ENCODE peak calls at places on chromosomes 4 and X, in seven cellular contexts. H is A549, F is heart left ventricle, D is stomach, Z is upper lobe of left lung, V is adrenal gland, B is NB4. I is an unnamed sample.

GRCh38 chr4:173135241-173135847 is 33.3 kb upstream of the GALNT7 start:
- DNase-seq in H (peak; percentile 2), F (no peak), D (no peak), Z (no peak), V (no peak), B (peak; percentile 7), I (no peak)

GRCh38 chrX:143580266-143580665 is 55.6 kb downstream of the SLITRK4 start:
- DNase-seq in H (no peak), F (no peak), D (no peak), Z (no peak), V (peak; percentile 82), B (peak; percentile 13), I (no peak)

GRCh38 chrX:3295731-3296130 is 50.7 kb downstream of the MXRA5 start:
- DNase-seq in H (peak; percentile 31), F (no peak), D (no peak), Z (no peak), V (peak; percentile 4), B (peak; percentile 8), I (no peak)

GRCh38 chr4:39539026-39539690 is 11.9 kb upstream of the UGDH start:
- DNase-seq in H (peak; percentile 62), F (no peak), D (peak; percentile 66), Z (no peak), V (no peak), B (no peak), I (no peak)

GRCh38 chr4:180852743-180853142 is 1390.5 kb upstream of the TENM3 start:
- DNase-seq in H (no peak), F (no peak), D (no peak), Z (no peak), V (peak; percentile 54), B (no peak), I (no peak)

GRCh38 chr4:5051692-5052423 is 578 bp downstream of the STK32B start:
- DNase-seq in H (peak; percentile 40), F (peak; percentile 25), D (peak; percentile 38), Z (peak; percentile 88), V (no peak), B (peak; percentile 33), I (peak; percentile 42)

GRCh38 chrX:117998171-117998570 is 118.4 kb downstream of the KLHL13 start:
- DNase-seq in H (no peak), F (no peak), D (no peak), Z (no peak), V (no peak), B (no peak), I (no peak)

GRCh38 chr4:115969756-115970155 is 856.3 kb upstream of the NDST4 start:
- DNase-seq in H (peak; percentile 0), F (no peak), D (no peak), Z (no peak), V (no peak), B (no peak), I (no peak)

GRCh38 chrX:70481871-70482270 is 37.2 kb downstream of the DLG3 start:
- DNase-seq in H (no peak), F (no peak), D (no peak), Z (no peak), V (no peak), B (no peak), I (no peak)

GRCh38 chrX:35919536-35920309 is at the start of gene CFAP47:
- DNase-seq in H (peak; percentile 36), F (no peak), D (peak; percentile 30), Z (peak; percentile 2), V (peak; percentile 1), B (no peak), I (no peak)

GRCh38 chr4:46081674-46082073 is 42.2 kb downstream of the GABRG1 start:
- DNase-seq in H (no peak), F (no peak), D (no peak), Z (no peak), V (no peak), B (no peak), I (no peak)

GRCh38 chr4:133584714-133585113 is 435.6 kb downstream of the PCDH10 start:
- DNase-seq in H (peak; percentile 7), F (no peak), D (no peak), Z (no peak), V (no peak), B (no peak), I (no peak)

GRCh38 chr4:77699731-77700210 is 94.2 kb downstream of the CXCL13 start:
- DNase-seq in H (peak; percentile 47), F (no peak), D (no peak), Z (no peak), V (no peak), B (no peak), I (no peak)

GRCh38 chr4:176034936-176035335 is 30.7 kb upstream of the WDR17 start:
- DNase-seq in H (no peak), F (no peak), D (no peak), Z (no peak), V (no peak), B (no peak), I (no peak)

GRCh38 chrX:24391843-24392242 is 31.4 kb downstream of the SUPT20HL1 start:
- DNase-seq in H (no peak), F (no peak), D (no peak), Z (no peak), V (no peak), B (no peak), I (no peak)

GRCh38 chr4:70559216-70559830 is 32.7 kb upstream of the AMBN start:
- DNase-seq in H (peak; percentile 36), F (no peak), D (peak; percentile 60), Z (no peak), V (peak; percentile 59), B (peak; percentile 51), I (peak; percentile 20)

GRCh38 chrX:112473654-112474053 is 206.1 kb downstream of the LHFPL1 start:
- DNase-seq in H (no peak), F (no peak), D (no peak), Z (no peak), V (no peak), B (no peak), I (no peak)

GRCh38 chr4:176507845-176508533 is 188.2 kb downstream of the SPCS3 start:
- DNase-seq in H (no peak), F (peak; percentile 47), D (no peak), Z (no peak), V (no peak), B (no peak), I (no peak)

GRCh38 chrX:40127052-40127451 is 29.3 kb upstream of the BCOR start:
- DNase-seq in H (no peak), F (no peak), D (no peak), Z (no peak), V (no peak), B (peak; percentile 73), I (no peak)

GRCh38 chrX:40130207-40130606 is 32.4 kb upstream of the BCOR start:
- DNase-seq in H (peak; percentile 70), F (no peak), D (no peak), Z (no peak), V (no peak), B (no peak), I (no peak)

GRCh38 chrX:40131644-40132376 is 34.1 kb upstream of the BCOR start:
- DNase-seq in H (no peak), F (no peak), D (no peak), Z (no peak), V (no peak), B (no peak), I (no peak)

DNA sequence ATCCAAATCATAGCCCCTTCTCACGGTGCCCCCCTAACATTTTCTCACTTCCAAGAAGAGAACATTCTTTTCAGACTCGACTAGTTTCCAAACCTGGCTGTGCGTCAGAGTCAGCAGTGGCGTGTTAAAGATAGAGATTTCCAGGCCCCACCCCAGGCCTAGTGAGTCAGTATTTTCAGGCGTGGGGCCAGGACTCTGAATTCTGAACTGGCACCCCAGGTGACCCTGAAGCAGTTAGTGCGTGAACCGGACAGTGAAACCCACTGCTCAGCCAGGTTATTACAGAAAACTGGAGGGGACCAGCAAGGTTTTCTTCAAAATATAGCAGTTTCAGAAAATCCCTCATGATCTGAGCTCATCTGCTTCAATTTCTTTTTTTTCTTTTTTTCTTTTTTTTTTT is 35.0 kb upstream of the BCOR start:
- DNase-seq in H (peak; percentile 74), F (peak; percentile 67), D (peak; percentile 82), Z (no peak), V (peak; percentile 93), B (no peak), I (peak; percentile 82)
- TF ChIP-seq POLR2A in H (no peak), F (no peak), D (no peak), Z (no peak), V (peak; percentile 53), B (no peak), I (no peak)

DNA sequence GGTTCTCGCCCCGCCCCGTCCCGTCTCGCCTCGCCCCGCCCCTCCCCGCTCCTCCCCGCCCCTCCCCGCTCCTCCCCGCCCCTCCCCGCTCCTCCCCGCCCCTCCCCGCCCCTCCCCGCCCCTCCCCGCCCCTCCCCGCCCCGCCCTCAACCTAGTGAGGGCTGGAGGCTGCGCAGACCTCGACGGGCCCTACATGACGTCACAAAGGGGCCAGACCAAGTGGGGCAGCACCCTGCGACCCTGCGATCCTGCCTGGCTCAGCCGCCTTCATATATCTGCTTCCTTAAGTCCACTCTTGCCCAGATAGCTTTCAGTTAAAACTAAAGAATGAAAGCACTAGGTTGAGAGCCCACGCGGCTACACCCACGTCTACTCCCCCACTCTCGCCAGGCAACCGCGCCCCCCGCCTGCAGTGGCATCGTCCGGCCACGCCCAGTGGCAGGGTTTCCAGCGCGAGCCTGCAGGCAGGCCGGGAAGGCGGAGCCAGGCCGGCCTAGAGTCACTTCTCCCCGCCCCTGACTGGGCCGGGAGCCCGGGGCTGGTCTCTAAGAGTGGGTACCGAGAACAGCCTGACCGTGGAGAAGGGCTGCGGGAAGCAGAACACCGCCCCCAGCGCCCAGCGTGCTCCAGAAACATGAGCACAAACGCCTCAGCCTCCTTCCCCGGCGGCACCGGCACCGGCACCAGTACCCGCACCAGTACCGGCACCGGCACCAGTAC is 1.5 kb upstream of the MAOA start:
- DNase-seq in H (peak; percentile 92), F (peak; percentile 91), D (peak; percentile 94), Z (peak; percentile 96), V (peak; percentile 94), B (peak; percentile 82), I (peak; percentile 94)
- TF ChIP-seq POLR2A in H (peak; percentile 47), F (peak; percentile 95), D (no peak), Z (peak; percentile 93), V (peak; percentile 91), B (peak; percentile 27), I (peak; percentile 81)

GRCh38 chr4:15681067-15681371 is 608 bp upstream of the FAM200B start:
- DNase-seq in H (no peak), F (no peak), D (no peak), Z (no peak), V (no peak), B (no peak), I (no peak)
- TF ChIP-seq POLR2A in H (no peak), F (no peak), D (no peak), Z (no peak), V (no peak), B (no peak), I (no peak)

GRCh38 chr4:1870578-1871443 is at the start of gene NSD2:
- DNase-seq in H (peak; percentile 81), F (peak; percentile 94), D (peak; percentile 93), Z (peak; percentile 99), V (peak; percentile 87), B (peak; percentile 94), I (peak; percentile 89)

GRCh38 chr4:1873291-1873690 is 2.1 kb downstream of the NSD2 start:
- DNase-seq in H (no peak), F (no peak), D (no peak), Z (no peak), V (no peak), B (no peak), I (no peak)

GRCh38 chr4:1872918-1873269 is 1.7 kb downstream of the NSD2 start:
- DNase-seq in H (no peak), F (no peak), D (no peak), Z (no peak), V (no peak), B (peak; percentile 65), I (no peak)

GRCh38 chr4:1870328-1870577 is 940 bp upstream of the NSD2 start:
- DNase-seq in H (peak; percentile 86), F (peak; percentile 90), D (peak; percentile 92), Z (peak; percentile 96), V (peak; percentile 87), B (peak; percentile 93), I (peak; percentile 66)

GRCh38 chr4:1871471-1872021 is 353 bp downstream of the NSD2 start:
- DNase-seq in H (peak; percentile 38), F (no peak), D (no peak), Z (no peak), V (peak; percentile 26), B (peak; percentile 72), I (peak; percentile 59)
- TF ChIP-seq POLR2A in H (no peak), F (no peak), D (no peak), Z (no peak), V (no peak), B (no peak), I (no peak)